ENCODE peak calls at places on chromosomes 2 and 18, in four cellular contexts. One of them, this sample, is unnamed.

GRCh38 chr2:46187112-46187618 is 110.0 kb upstream of the EPAS1 start:
- DNase-seq in H1: no peak
- DNase-seq in K562: no peak
- DNase-seq in HepG2: peak
- DNase-seq in this sample: peak

GRCh38 chr2:236576978-236577377 is 7.4 kb downstream of the ACKR3 start:
- DNase-seq in HepG2: no peak
- DNase-seq in K562: no peak
- DNase-seq in H1: no peak
- DNase-seq in this sample: no peak

GRCh38 chr2:214127178-214127970 is 283.5 kb upstream of the VWC2L start:
- DNase-seq in HepG2: no peak
- DNase-seq in H1: no peak
- DNase-seq in K562: no peak
- DNase-seq in this sample: no peak

GRCh38 chr2:4930704-4931103 is 761.5 kb upstream of the SOX11 start:
- DNase-seq in HepG2: no peak
- DNase-seq in K562: no peak
- DNase-seq in H1: no peak
- DNase-seq in this sample: no peak

GRCh38 chr18:43789234-43790000 is 512.1 kb upstream of the SYT4 start:
- DNase-seq in HepG2: no peak
- DNase-seq in K562: no peak
- DNase-seq in H1: no peak
- DNase-seq in this sample: no peak

GRCh38 chr2:175004980-175005832 is at the start of gene CHN1:
- DNase-seq in H1: peak
- DNase-seq in K562: peak
- DNase-seq in HepG2: peak
- DNase-seq in this sample: no peak

GRCh38 chr2:222878284-222878876 is 17.5 kb downstream of the ACSL3 start:
- DNase-seq in K562: no peak
- DNase-seq in HepG2: peak
- DNase-seq in H1: no peak
- DNase-seq in this sample: no peak

GRCh38 chr2:73250872-73251846 is 17.1 kb downstream of the CCT7 start:
- DNase-seq in H1: no peak
- DNase-seq in K562: no peak
- DNase-seq in HepG2: no peak
- DNase-seq in this sample: no peak

GRCh38 chr2:173355866-173356508 is 1.3 kb downstream of the CDCA7 start:
- DNase-seq in H1: no peak
- DNase-seq in HepG2: peak
- DNase-seq in K562: no peak
- DNase-seq in this sample: no peak

GRCh38 chr18:30675905-30676620 is 366.5 kb downstream of the DSC3 start:
- DNase-seq in H1: no peak
- DNase-seq in K562: peak
- DNase-seq in HepG2: no peak
- DNase-seq in this sample: no peak

GRCh38 chr2:241666627-241667400 is 19.8 kb downstream of the DTYMK start:
- DNase-seq in H1: no peak
- DNase-seq in HepG2: no peak
- DNase-seq in K562: no peak
- DNase-seq in this sample: no peak

GRCh38 chr2:218879881-218880748 is 537 bp upstream of the WNT10A start:
- DNase-seq in HepG2: no peak
- DNase-seq in K562: no peak
- DNase-seq in H1: peak
- DNase-seq in this sample: peak

GRCh38 chr2:28958689-28959088 is 22.4 kb upstream of the TOGARAM2 start:
- DNase-seq in H1: peak
- DNase-seq in HepG2: peak
- DNase-seq in K562: peak
- DNase-seq in this sample: peak

GRCh38 chr2:8927510-8928456 is 75.7 kb downstream of the MBOAT2 start:
- DNase-seq in HepG2: no peak
- DNase-seq in K562: peak
- DNase-seq in H1: no peak
- DNase-seq in this sample: no peak

GRCh38 chr2:108637304-108637669 is 82.0 kb upstream of the RANBP2 start:
- DNase-seq in H1: no peak
- DNase-seq in K562: peak
- DNase-seq in HepG2: peak
- DNase-seq in this sample: peak

GRCh38 chr2:170817999-170818293 is 1.3 kb downstream of the GAD1 start:
- DNase-seq in K562: no peak
- DNase-seq in HepG2: no peak
- DNase-seq in H1: peak
- DNase-seq in this sample: no peak

GRCh38 chr2:12606472-12607000 is 110.2 kb upstream of the TRIB2 start:
- DNase-seq in HepG2: peak
- DNase-seq in H1: no peak
- DNase-seq in K562: no peak
- DNase-seq in this sample: no peak

GRCh38 chr2:202122975-202123765 is 50.1 kb downstream of the KIAA2012 start:
- DNase-seq in K562: no peak
- DNase-seq in H1: no peak
- DNase-seq in HepG2: no peak
- DNase-seq in this sample: no peak
- TF ChIP-seq RFX5 in K562: no peak
- TF ChIP-seq RFX5 in H1: no peak
- TF ChIP-seq RFX5 in HepG2: no peak
- TF ChIP-seq RFX5 in this sample: no peak

GRCh38 chr2:106343274-106343673 is 124.9 kb downstream of the RGPD3 start:
- DNase-seq in H1: no peak
- DNase-seq in HepG2: no peak
- DNase-seq in K562: no peak
- DNase-seq in this sample: no peak
- TF ChIP-seq BRCA1 in H1: no peak
- TF ChIP-seq BRCA1 in HepG2: no peak
- TF ChIP-seq BRCA1 in K562: no peak
- TF ChIP-seq BRCA1 in this sample: no peak

GRCh38 chr2:52611757-52612156 is 1155.8 kb upstream of the CHAC2 start:
- DNase-seq in HepG2: no peak
- DNase-seq in K562: no peak
- DNase-seq in H1: no peak
- DNase-seq in this sample: no peak
- TF ChIP-seq RFX5 in HepG2: no peak
- TF ChIP-seq RFX5 in K562: no peak
- TF ChIP-seq RFX5 in H1: no peak
- TF ChIP-seq RFX5 in this sample: no peak

GRCh38 chr18:79851981-79852380 is 54.2 kb downstream of the KCNG2 start:
- DNase-seq in HepG2: no peak
- DNase-seq in H1: peak
- DNase-seq in K562: no peak
- DNase-seq in this sample: no peak

GRCh38 chr18:79855147-79855910 is 57.6 kb downstream of the KCNG2 start:
- DNase-seq in K562: no peak
- DNase-seq in HepG2: no peak
- DNase-seq in H1: peak
- DNase-seq in this sample: peak

GRCh38 chr18:79853303-79853992 is 55.7 kb downstream of the KCNG2 start:
- DNase-seq in K562: no peak
- DNase-seq in H1: peak
- DNase-seq in HepG2: no peak
- DNase-seq in this sample: no peak

GRCh38 chr18:79852561-79853302 is 55.0 kb downstream of the KCNG2 start:
- DNase-seq in HepG2: peak
- DNase-seq in H1: peak
- DNase-seq in K562: no peak
- DNase-seq in this sample: no peak

DNA sequence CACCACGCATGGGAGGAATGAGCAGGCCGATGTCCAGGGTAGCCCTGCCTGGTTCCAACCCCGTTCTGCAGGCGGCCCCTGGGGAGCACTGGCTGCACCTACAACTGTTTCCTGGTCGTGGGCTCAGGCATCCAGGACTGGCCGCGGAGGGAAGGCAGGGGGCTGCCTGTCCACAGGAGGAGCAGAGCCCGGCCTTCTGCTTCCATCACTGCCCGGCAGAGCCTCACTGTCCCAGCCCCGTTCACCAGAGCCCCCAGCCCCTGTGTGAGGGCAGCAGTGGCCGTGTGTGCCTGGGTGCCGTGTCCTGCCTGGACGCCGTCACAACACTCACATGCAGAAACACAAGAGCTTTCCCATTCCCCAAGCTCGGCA is 56.2 kb downstream of the KCNG2 start:
- DNase-seq in H1: no peak
- DNase-seq in HepG2: no peak
- DNase-seq in K562: no peak
- DNase-seq in this sample: no peak
- TF ChIP-seq BRCA1 in H1: no peak
- TF ChIP-seq BRCA1 in HepG2: no peak
- TF ChIP-seq BRCA1 in K562: no peak
- TF ChIP-seq BRCA1 in this sample: no peak

DNA sequence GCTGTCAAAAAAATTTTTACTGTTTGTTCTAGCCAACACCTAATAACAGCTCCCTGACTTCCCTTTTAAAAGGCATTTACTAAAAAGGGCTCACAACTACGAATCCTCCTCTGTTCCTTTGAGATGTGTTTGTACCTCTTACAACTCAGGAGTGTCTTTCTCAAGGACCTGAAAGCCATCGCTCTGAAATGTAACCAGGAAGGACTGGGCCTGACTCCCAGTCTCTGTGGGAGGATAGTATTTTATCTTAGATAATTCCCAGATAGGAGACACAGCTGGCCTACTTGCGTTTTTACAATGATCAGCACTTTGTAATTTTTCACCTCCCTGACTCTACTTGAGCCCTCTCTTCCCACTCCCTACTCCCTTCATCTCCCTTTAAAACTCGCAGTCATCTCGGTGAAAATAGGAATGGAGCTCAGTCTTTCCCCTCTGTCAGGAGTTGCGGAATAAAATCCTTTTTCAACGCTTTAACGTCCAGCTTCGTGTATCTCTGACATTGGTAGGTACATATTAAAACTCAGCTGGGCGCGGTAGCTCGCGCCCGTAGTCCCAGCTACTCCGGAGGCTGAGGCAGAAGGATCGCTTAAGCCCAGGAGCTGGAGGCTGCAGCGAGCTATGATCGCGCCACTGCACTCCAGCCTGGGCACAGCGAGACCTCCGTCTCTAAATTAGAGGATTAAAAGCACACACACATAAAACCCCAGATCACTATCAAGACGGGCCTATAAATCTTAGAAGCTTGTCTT is 1.1 kb downstream of the KRCC1 start:
- DNase-seq in H1: no peak
- DNase-seq in K562: no peak
- DNase-seq in HepG2: no peak
- DNase-seq in this sample: no peak
- TF ChIP-seq RFX5 in H1: no peak
- TF ChIP-seq RFX5 in K562: no peak
- TF ChIP-seq RFX5 in HepG2: no peak
- TF ChIP-seq RFX5 in this sample: no peak

GRCh38 chr2:128269358-128270305 is 49.0 kb downstream of the HS6ST1 start:
- DNase-seq in HepG2: no peak
- DNase-seq in K562: no peak
- DNase-seq in H1: no peak
- DNase-seq in this sample: no peak

GRCh38 chr2:128271891-128272585 is 46.6 kb downstream of the HS6ST1 start:
- DNase-seq in HepG2: no peak
- DNase-seq in H1: no peak
- DNase-seq in K562: no peak
- DNase-seq in this sample: no peak

GRCh38 chr2:128270306-128271185 is 48.1 kb downstream of the HS6ST1 start:
- DNase-seq in K562: no peak
- DNase-seq in HepG2: peak
- DNase-seq in H1: no peak
- DNase-seq in this sample: no peak

GRCh38 chr2:128272586-128273468 is 45.8 kb downstream of the HS6ST1 start:
- DNase-seq in HepG2: no peak
- DNase-seq in H1: no peak
- DNase-seq in K562: no peak
- DNase-seq in this sample: no peak

GRCh38 chr2:128271186-128271890 is 47.3 kb downstream of the HS6ST1 start:
- DNase-seq in K562: no peak
- DNase-seq in HepG2: no peak
- DNase-seq in H1: no peak
- DNase-seq in this sample: no peak
- TF ChIP-seq BRCA1 in K562: no peak
- TF ChIP-seq BRCA1 in HepG2: no peak
- TF ChIP-seq BRCA1 in H1: no peak
- TF ChIP-seq BRCA1 in this sample: no peak

DNA sequence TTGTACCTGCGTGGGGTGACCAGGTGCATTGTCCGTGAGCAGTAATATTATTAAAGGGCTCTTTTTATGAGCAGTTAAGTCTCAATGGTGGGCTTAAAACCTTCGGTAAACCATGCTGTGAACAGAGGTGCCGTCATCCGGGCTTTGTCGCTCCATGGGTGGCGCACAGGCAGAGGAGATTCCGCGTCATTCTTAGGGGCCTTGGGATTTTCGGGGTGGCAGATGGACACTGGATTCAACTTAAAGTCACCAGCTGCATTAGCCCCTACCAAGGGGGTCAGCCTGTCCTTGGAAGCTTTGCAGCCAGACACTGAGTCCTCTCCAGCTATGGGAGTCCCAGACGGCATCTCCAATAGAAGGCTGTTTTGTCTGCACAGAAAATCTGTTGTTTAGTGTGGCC is 107.7 kb downstream of the NFATC1 start:
- DNase-seq in H1: peak
- DNase-seq in K562: no peak
- DNase-seq in HepG2: no peak
- DNase-seq in this sample: no peak
- TF ChIP-seq RFX5 in H1: no peak
- TF ChIP-seq RFX5 in K562: no peak
- TF ChIP-seq RFX5 in HepG2: no peak
- TF ChIP-seq RFX5 in this sample: no peak

DNA sequence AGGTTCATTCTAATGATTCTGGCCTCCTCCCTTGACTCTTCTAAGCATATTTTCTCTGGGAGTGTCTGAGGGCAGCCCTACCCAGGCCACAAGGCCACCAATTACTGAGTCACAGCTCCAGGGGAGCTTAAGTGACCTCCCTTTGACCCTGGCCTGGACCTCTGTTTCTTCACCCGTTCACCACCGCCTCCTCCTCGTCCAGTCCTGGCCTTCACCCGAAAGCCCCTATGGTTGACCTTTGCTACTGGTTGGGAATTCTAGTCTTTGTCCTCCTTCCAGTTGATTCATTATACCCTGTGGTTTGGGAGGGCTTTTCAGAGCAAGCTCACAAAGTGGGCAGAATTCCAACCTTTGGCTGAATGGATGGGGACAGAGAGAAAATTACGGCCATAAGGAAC is 72.6 kb downstream of the NRP2 start:
- DNase-seq in K562: peak
- DNase-seq in H1: no peak
- DNase-seq in HepG2: peak
- DNase-seq in this sample: no peak
- TF ChIP-seq BRCA1 in K562: no peak
- TF ChIP-seq BRCA1 in H1: no peak
- TF ChIP-seq BRCA1 in HepG2: no peak
- TF ChIP-seq BRCA1 in this sample: no peak